ENCODE peak calls at places on chromosomes 2 and 18, in eight cellular contexts. F, Y, Z, O, J, N, C and H are unnamed samples.

GRCh38 chr18:8301427-8302172 is 307.6 kb upstream of the RAB12 start:
- DNase-seq in C (no peak), Z (no peak), N (peak), J (peak), O (peak), F (peak), Y (no peak), H (peak)

GRCh38 chr2:26471766-26472706 is 5.9 kb downstream of the OTOF start:
- DNase-seq in O (no peak), C (no peak), N (no peak), Z (no peak), F (no peak), J (no peak), Y (no peak), H (no peak)

GRCh38 chr2:147382322-147382948 is 462.4 kb upstream of the ACVR2A start:
- DNase-seq in Y (no peak), O (peak), F (no peak), Z (no peak), J (peak), N (no peak), C (no peak), H (no peak)

GRCh38 chr2:15412309-15412708 is 148.8 kb downstream of the NBAS start:
- DNase-seq in O (no peak), Z (no peak), C (no peak), Y (no peak), J (no peak), N (no peak), F (no peak), H (no peak)

GRCh38 chr2:44886409-44886808 is 55.1 kb upstream of the SIX3 start:
- DNase-seq in F (no peak), O (no peak), J (no peak), Y (no peak), C (no peak), N (no peak), Z (no peak), H (peak)

GRCh38 chr2:603869-604268 is 73.3 kb downstream of the TMEM18 start:
- DNase-seq in Z (no peak), C (no peak), F (no peak), O (no peak), J (no peak), N (no peak), Y (no peak), H (no peak)

GRCh38 chr2:239735131-239735828 is 289.9 kb downstream of the NDUFA10 start:
- DNase-seq in O (no peak), Y (no peak), C (no peak), Z (no peak), N (no peak), J (no peak), F (no peak), H (no peak)

GRCh38 chr18:23422751-23423418 is 30.2 kb upstream of the RIOK3 start:
- DNase-seq in J (peak), F (peak), Z (peak), O (no peak), Y (no peak), C (no peak), N (peak), H (peak)

GRCh38 chr2:199325881-199326280 is 131.9 kb downstream of the SATB2 start:
- DNase-seq in Z (no peak), F (no peak), O (no peak), J (no peak), N (no peak), Y (no peak), C (no peak), H (no peak)

GRCh38 chr2:161995553-161996016 is 78.4 kb downstream of the DPP4 start:
- DNase-seq in N (no peak), C (no peak), Z (no peak), J (no peak), F (no peak), Y (no peak), O (no peak), H (no peak)

GRCh38 chr18:48666613-48667012 is 127.8 kb downstream of the CTIF start:
- DNase-seq in C (no peak), Z (no peak), F (no peak), O (no peak), Y (no peak), J (no peak), N (no peak), H (no peak)

GRCh38 chr2:12083081-12083569 is 336.7 kb downstream of the LPIN1 start:
- DNase-seq in O (no peak), Z (no peak), F (no peak), N (no peak), J (no peak), Y (no peak), C (no peak), H (no peak)

GRCh38 chr2:70463997-70464396 is 89.6 kb downstream of the TGFA start:
- DNase-seq in F (no peak), O (no peak), J (peak), C (no peak), Y (peak), Z (no peak), N (no peak), H (no peak)

GRCh38 chr18:6313427-6313826 is 101.3 kb downstream of the L3MBTL4 start:
- DNase-seq in C (no peak), Y (no peak), J (no peak), Z (no peak), F (no peak), N (no peak), O (no peak), H (no peak)

GRCh38 chr2:161090401-161090800 is 69.8 kb upstream of the TANK start:
- DNase-seq in C (no peak), J (no peak), Z (peak), Y (no peak), F (no peak), N (no peak), O (no peak), H (no peak)

GRCh38 chr2:158191076-158191566 is 89.4 kb downstream of the UPP2 start:
- DNase-seq in N (peak), J (no peak), F (peak), Y (no peak), C (no peak), O (peak), Z (peak), H (peak)

GRCh38 chr2:205197468-205198129 is 484.7 kb upstream of the NRP2 start:
- DNase-seq in F (no peak), Y (no peak), O (no peak), C (no peak), Z (peak), N (no peak), J (no peak), H (no peak)

GRCh38 chr2:241896746-241897201 is 27.2 kb downstream of the RTP5 start:
- DNase-seq in Z (no peak), C (no peak), F (no peak), O (no peak), J (no peak), Y (peak), N (no peak), H (no peak)

GRCh38 chr2:231037731-231038482 is 584 bp downstream of the C2orf72 start:
- DNase-seq in J (peak), F (no peak), C (no peak), Y (no peak), O (peak), N (no peak), Z (no peak), H (no peak)

GRCh38 chr2:84631047-84631446 is 114.7 kb downstream of the DNAH6 start:
- DNase-seq in Z (no peak), Y (no peak), C (no peak), J (no peak), F (peak), O (peak), N (peak), H (peak)

GRCh38 chr2:25885933-25886332 is 7.6 kb upstream of the ASXL2 start:
- DNase-seq in J (no peak), O (no peak), Y (no peak), N (peak), F (peak), Z (no peak), C (no peak), H (peak)

GRCh38 chr2:207676827-207677354 is 34.5 kb upstream of the CCNYL1 start:
- DNase-seq in J (no peak), O (no peak), N (peak), Z (no peak), Y (no peak), F (peak), C (no peak), H (peak)

GRCh38 chr2:206095925-206096324 is 10.0 kb upstream of the INO80D start:
- DNase-seq in F (peak), C (no peak), O (no peak), Z (no peak), Y (no peak), N (no peak), J (no peak), H (no peak)

GRCh38 chr18:74342416-74343043 is 26.9 kb downstream of the C18orf63 start:
- DNase-seq in J (peak), C (no peak), Z (no peak), N (peak), Y (no peak), O (peak), F (peak), H (peak)

GRCh38 chr18:49170925-49171509 is 220.3 kb upstream of the SMAD7 start:
- DNase-seq in O (no peak), J (no peak), Y (no peak), C (no peak), N (no peak), F (no peak), Z (no peak), H (no peak)

GRCh38 chr2:8087480-8087840 is 594.4 kb upstream of the ID2 start:
- DNase-seq in Y (no peak), N (no peak), C (no peak), F (no peak), J (no peak), Z (no peak), O (no peak), H (no peak)

GRCh38 chr2:11406492-11407381 is 59.2 kb downstream of the E2F6 start:
- DNase-seq in N (peak), O (no peak), Y (no peak), Z (no peak), F (peak), J (no peak), C (peak), H (peak)

GRCh38 chr2:12717191-12717987 is 653 bp downstream of the TRIB2 start:
- DNase-seq in J (peak), C (peak), Y (peak), O (peak), F (peak), Z (peak), N (peak), H (peak)